ENCODE peak calls at places on chromosomes 6 and 20, in eight cellular contexts. F is sigmoid colon, W is vagina, Q is SK-N-SH, D is H1, H is upper lobe of left lung, X is GM23338, P is suprapubic skin. C is an unnamed sample.

GRCh38 chr6:147003186-147003585 is 201.0 kb upstream of the STXBP5 start:
- DNase-seq in F (no peak), W (no peak), Q (no peak), D (no peak), H (no peak), X (no peak), P (no peak), C (no peak)

GRCh38 chr6:66897576-66897975 is 1190.5 kb upstream of the EYS start:
- DNase-seq in F (no peak), W (no peak), Q (no peak), D (no peak), H (no peak), X (peak), P (no peak), C (no peak)

GRCh38 chr20:53874104-53874503 is 196.3 kb downstream of the BCAS1 start:
- DNase-seq in F (no peak), W (no peak), Q (no peak), D (no peak), H (no peak), X (no peak), P (no peak), C (no peak)

GRCh38 chr6:27474672-27475071 is 1.8 kb upstream of the ZNF184 start:
- DNase-seq in F (no peak), W (no peak), Q (no peak), D (no peak), H (no peak), X (peak), P (no peak), C (no peak)

GRCh38 chr6:85364354-85364753 is 85.5 kb upstream of the NT5E start:
- DNase-seq in F (no peak), W (no peak), Q (no peak), D (no peak), H (no peak), X (no peak), P (no peak), C (no peak)

GRCh38 chr6:93678841-93679454 is 259.6 kb upstream of the EPHA7 start:
- DNase-seq in F (no peak), W (no peak), Q (no peak), D (no peak), H (no peak), X (no peak), P (no peak), C (no peak)

GRCh38 chr6:125746731-125747588 is 2.5 kb upstream of the HEY2 start:
- DNase-seq in F (peak), W (no peak), Q (no peak), D (peak), H (peak), X (peak), P (no peak), C (no peak)

GRCh38 chr6:43970913-43971775 is 156.1 kb downstream of the MRPL14 start:
- DNase-seq in F (peak), W (no peak), Q (no peak), D (no peak), H (peak), X (no peak), P (peak), C (no peak)

GRCh38 chr6:167856999-167857660 is 30.4 kb downstream of the AFDN start:
- DNase-seq in F (no peak), W (no peak), Q (no peak), D (no peak), H (no peak), X (peak), P (no peak), C (no peak)

GRCh38 chr6:13238640-13239216 is 89.6 kb downstream of the TBC1D7 start:
- DNase-seq in F (no peak), W (no peak), Q (no peak), D (no peak), H (no peak), X (no peak), P (no peak), C (no peak)

GRCh38 chr6:111482959-111483735 is at the start of gene REV3L:
- DNase-seq in F (peak), W (peak), Q (peak), D (peak), H (peak), X (peak), P (peak), C (peak)

GRCh38 chr6:13923527-13924145 is 1.1 kb upstream of the RNF182 start:
- DNase-seq in F (no peak), W (no peak), Q (no peak), D (no peak), H (no peak), X (no peak), P (no peak), C (no peak)

GRCh38 chr6:53984163-53984562 is 127.1 kb upstream of the MLIP start:
- DNase-seq in F (no peak), W (no peak), Q (no peak), D (no peak), H (no peak), X (no peak), P (no peak), C (no peak)

GRCh38 chr6:149563203-149563927 is 2.8 kb upstream of the GINM1 start:
- DNase-seq in F (no peak), W (no peak), Q (no peak), D (no peak), H (no peak), X (no peak), P (no peak), C (no peak)

GRCh38 chr6:107221519-107221918 is 106.2 kb upstream of the BEND3 start:
- DNase-seq in F (no peak), W (no peak), Q (no peak), D (no peak), H (no peak), X (no peak), P (no peak), C (no peak)

GRCh38 chr6:75802366-75802765 is 53.3 kb downstream of the MYO6 start:
- DNase-seq in F (no peak), W (no peak), Q (no peak), D (no peak), H (peak), X (no peak), P (no peak), C (no peak)

GRCh38 chr6:7761047-7761446 is 35.1 kb downstream of the BMP6 start:
- DNase-seq in F (no peak), W (no peak), Q (no peak), D (no peak), H (no peak), X (no peak), P (no peak), C (no peak)

GRCh38 chr6:138757131-138757530 is 16.4 kb upstream of the CCDC28A start:
- DNase-seq in F (no peak), W (no peak), Q (no peak), D (no peak), H (no peak), X (no peak), P (no peak), C (no peak)

GRCh38 chr6:83310046-83310445 is 116.9 kb downstream of the RWDD2A start:
- DNase-seq in F (no peak), W (no peak), Q (no peak), D (no peak), H (no peak), X (no peak), P (no peak), C (no peak)

GRCh38 chr6:43729537-43729936 is 40.5 kb upstream of the VEGFA start:
- DNase-seq in F (peak), W (no peak), Q (no peak), D (no peak), H (no peak), X (no peak), P (peak), C (no peak)

GRCh38 chr6:136764522-136764993 is 27.7 kb downstream of the MAP3K5 start:
- DNase-seq in F (no peak), W (no peak), Q (no peak), D (no peak), H (no peak), X (no peak), P (no peak), C (no peak)

GRCh38 chr20:46174469-46175126 is 56.5 kb downstream of the CD40 start:
- DNase-seq in F (peak), W (no peak), Q (peak), D (peak), H (peak), X (peak), P (peak), C (no peak)

GRCh38 chr6:11869656-11870340 is 91.2 kb upstream of the ADTRP start:
- DNase-seq in F (no peak), W (no peak), Q (no peak), D (no peak), H (no peak), X (peak), P (no peak), C (no peak)

GRCh38 chr6:18034798-18035202 is 47.4 kb upstream of the KIF13A start:
- DNase-seq in F (no peak), W (no peak), Q (no peak), D (no peak), H (no peak), X (no peak), P (no peak), C (no peak)

GRCh38 chr6:45619994-45620471 is 242.3 kb upstream of the SUPT3H start:
- DNase-seq in F (no peak), W (peak), Q (no peak), D (no peak), H (no peak), X (no peak), P (no peak), C (no peak)

GRCh38 chr20:43936371-43936770 is 21.7 kb downstream of the TOX2 start:
- DNase-seq in F (no peak), W (no peak), Q (no peak), D (no peak), H (no peak), X (no peak), P (no peak), C (no peak)

GRCh38 chr20:4869290-4870193 is 131.8 kb downstream of the SLC23A2 start:
- DNase-seq in F (no peak), W (no peak), Q (no peak), D (no peak), H (no peak), X (peak), P (no peak), C (no peak)

GRCh38 chr6:164926686-164927085 is 382.7 kb downstream of the C6orf118 start:
- DNase-seq in F (no peak), W (no peak), Q (no peak), D (no peak), H (no peak), X (no peak), P (no peak), C (no peak)

GRCh38 chr20:38747495-38748096 is 664 bp upstream of the ACTR5 start:
- DNase-seq in F (no peak), W (no peak), Q (peak), D (no peak), H (no peak), X (no peak), P (no peak), C (no peak)

GRCh38 chr6:135183532-135184440 is 2.7 kb downstream of the MYB start:
- DNase-seq in F (no peak), W (no peak), Q (peak), D (no peak), H (peak), X (peak), P (no peak), C (no peak)

GRCh38 chr20:25310268-25310920 is 62.5 kb downstream of the PYGB start:
- DNase-seq in F (peak), W (no peak), Q (peak), D (no peak), H (peak), X (peak), P (peak), C (no peak)

GRCh38 chr6:121485359-121485809 is 49.9 kb downstream of the GJA1 start:
- DNase-seq in F (no peak), W (no peak), Q (no peak), D (no peak), H (no peak), X (peak), P (no peak), C (no peak)

GRCh38 chr6:84897874-84898635 is 133.7 kb upstream of the TBX18 start:
- DNase-seq in F (no peak), W (no peak), Q (no peak), D (no peak), H (no peak), X (no peak), P (no peak), C (no peak)

DNA sequence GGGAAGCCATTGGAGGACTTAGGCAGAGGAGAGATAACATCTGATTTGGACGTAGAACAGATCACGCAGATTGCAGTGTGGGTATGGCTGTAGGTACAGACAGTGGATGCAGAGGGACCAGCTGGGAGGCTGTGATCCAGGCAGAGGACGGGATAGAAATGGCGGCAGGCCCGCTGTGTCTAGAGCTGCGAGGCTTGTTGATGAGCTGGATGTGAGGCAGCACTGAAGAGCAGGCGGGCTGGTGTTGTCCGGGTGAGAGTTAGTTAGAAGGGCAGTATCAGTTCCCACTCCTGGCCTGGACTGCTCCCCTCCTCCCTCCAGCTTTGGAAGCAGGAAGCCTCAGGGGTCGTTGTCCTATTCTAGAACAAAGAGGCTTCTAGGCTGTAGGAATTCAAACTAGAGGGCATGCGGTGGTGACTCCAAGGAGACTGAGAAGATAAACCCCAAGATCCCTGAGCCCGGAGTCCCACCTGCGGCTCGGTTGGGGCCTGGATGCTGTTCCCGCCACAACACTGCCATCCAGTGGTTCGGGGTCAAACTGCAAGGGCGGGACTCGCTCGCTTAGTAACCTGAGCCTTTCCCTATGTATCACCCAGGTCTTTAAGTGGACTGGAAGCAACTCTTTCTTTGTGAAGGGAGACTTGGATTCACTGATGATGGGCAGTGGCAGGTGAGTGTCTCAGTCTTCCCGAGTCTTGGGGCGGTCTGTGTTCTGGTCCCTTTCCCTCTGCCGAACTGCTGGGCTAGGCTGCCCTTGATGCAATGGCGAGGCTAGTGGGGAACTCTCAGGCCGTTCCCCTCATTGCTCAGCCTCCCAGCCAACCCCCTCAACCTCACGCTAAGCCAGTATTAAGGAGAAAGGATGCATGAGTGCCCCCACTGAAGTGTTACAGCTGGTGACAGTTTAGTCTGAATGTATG is 11.2 kb downstream of the TLDC2 start:
- DNase-seq in F (peak), W (no peak), Q (peak), D (peak), H (peak), X (peak), P (peak), C (peak)
- TF ChIP-seq POLR2AphosphoS5 in F (no peak), W (no peak), Q (no peak), D (peak), H (no peak), X (peak), P (no peak), C (no peak)

GRCh38 chr6:31945154-31945506 is 765 bp upstream of the CFB start:
- DNase-seq in F (no peak), W (no peak), Q (no peak), D (no peak), H (no peak), X (no peak), P (no peak), C (no peak)
- H3K27ac ChIP-seq in F (peak), W (peak), Q (peak), D (no peak), H (peak), X (no peak), P (peak), C (no peak)

GRCh38 chr20:41245086-41245707 is 72.3 kb downstream of the ZHX3 start:
- DNase-seq in F (peak), W (no peak), Q (no peak), D (peak), H (no peak), X (peak), P (no peak), C (no peak)

GRCh38 chr20:41249781-41250281 is 67.7 kb downstream of the ZHX3 start:
- DNase-seq in F (peak), W (no peak), Q (peak), D (peak), H (no peak), X (peak), P (no peak), C (no peak)

GRCh38 chr20:41248371-41249024 is 69.0 kb downstream of the ZHX3 start:
- DNase-seq in F (no peak), W (no peak), Q (no peak), D (no peak), H (no peak), X (no peak), P (no peak), C (no peak)

GRCh38 chr20:41247523-41248370 is 69.8 kb downstream of the ZHX3 start:
- DNase-seq in F (no peak), W (no peak), Q (no peak), D (no peak), H (no peak), X (no peak), P (no peak), C (no peak)

DNA sequence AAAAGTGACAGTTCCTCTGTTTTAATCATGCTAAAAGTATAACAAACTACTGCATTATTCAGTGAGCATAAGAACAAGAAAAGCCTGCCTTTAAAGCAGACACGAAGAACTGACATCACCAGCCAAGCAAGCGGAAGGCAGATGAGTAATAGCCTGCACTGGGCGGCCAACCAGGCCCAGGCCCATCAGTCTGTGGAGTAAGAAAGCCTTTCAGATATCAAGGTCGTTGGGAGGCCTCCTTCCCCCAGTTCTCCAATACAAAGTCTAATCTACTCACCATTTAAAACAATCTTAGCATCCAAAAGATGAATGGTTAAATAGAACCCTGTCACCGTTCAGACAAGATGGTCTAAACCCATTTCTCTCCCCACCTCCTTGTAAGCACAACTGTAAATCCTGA is 68.2 kb downstream of the ZHX3 start:
- DNase-seq in F (peak), W (no peak), Q (no peak), D (no peak), H (peak), X (no peak), P (peak), C (no peak)
- TF ChIP-seq POLR2AphosphoS5 in F (peak), W (no peak), Q (no peak), D (no peak), H (no peak), X (no peak), P (peak), C (no peak)

GRCh38 chr6:142353690-142354089 is 51.9 kb downstream of the ADGRG6 start:
- DNase-seq in F (no peak), W (no peak), Q (no peak), D (no peak), H (no peak), X (no peak), P (no peak), C (no peak)
- H3K27ac ChIP-seq in F (no peak), W (no peak), Q (peak), D (no peak), H (no peak), X (no peak), P (no peak), C (no peak)

GRCh38 chr6:166330612-166331011 is 11.7 kb downstream of the SFT2D1 start:
- DNase-seq in F (no peak), W (no peak), Q (peak), D (peak), H (no peak), X (peak), P (no peak), C (no peak)
- TF ChIP-seq POLR2AphosphoS5 in F (no peak), W (no peak), Q (no peak), D (peak), H (no peak), X (peak), P (no peak), C (no peak)

GRCh38 chr6:42316981-42317380 is 99.3 kb upstream of the MRPS10 start:
- DNase-seq in F (no peak), W (no peak), Q (no peak), D (no peak), H (no peak), X (no peak), P (no peak), C (no peak)
- H3K27ac ChIP-seq in F (no peak), W (no peak), Q (peak), D (no peak), H (peak), X (no peak), P (no peak), C (no peak)

DNA sequence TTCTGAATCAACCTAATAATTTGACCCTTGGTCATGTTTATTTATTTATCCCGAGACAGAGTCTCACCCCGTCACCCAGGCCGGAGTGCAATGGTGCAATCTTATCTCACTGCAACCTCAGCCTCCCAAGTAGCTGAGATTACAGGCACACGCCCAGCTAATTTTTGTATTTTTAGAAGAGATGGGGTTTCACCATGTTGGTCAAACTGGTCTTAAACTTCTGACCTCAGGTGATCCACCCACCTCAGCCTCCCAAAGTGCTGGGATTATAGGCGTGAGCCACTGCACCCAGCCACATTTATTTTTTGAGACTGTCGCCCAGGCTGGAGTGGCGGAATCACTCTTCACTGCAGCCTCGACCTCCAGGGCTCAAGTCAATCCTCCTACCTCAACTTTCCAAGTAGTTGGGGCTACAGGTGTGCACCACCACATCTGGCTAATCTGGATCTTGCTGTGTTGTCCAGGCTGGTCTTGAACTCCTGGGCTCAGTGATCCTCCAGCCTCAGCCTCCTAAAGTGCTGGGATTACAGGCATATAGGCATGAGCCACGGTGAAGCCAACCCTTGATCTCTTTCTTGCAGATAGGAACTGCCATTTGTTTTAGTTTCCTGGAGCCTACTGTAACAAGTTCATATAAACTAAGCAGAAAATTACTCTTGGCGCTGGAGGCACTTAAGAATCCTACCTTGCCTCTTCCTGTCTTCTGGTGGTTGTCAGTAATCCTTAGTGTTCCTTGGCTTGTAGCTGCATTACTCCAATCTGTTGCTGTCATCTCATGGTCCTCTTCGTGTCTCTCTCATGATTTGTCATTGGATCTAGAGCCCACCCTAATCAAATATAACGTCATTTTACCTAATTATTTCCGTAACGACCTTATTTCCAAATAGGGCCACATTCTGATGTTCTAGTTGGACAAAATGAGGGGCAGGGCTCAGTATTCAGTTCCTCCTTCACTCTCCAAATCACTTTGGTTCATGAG is 2.3 kb downstream of the RPS18 start:
- DNase-seq in F (no peak), W (no peak), Q (no peak), D (no peak), H (no peak), X (no peak), P (no peak), C (no peak)
- TF ChIP-seq POLR2AphosphoS5 in F (no peak), W (no peak), Q (peak), D (peak), H (no peak), X (peak), P (no peak), C (peak)

GRCh38 chr6:143958839-143959399 is 49.1 kb downstream of the PLAGL1 start:
- DNase-seq in F (no peak), W (no peak), Q (no peak), D (peak), H (no peak), X (peak), P (no peak), C (no peak)
- H3K27ac ChIP-seq in F (no peak), W (no peak), Q (no peak), D (no peak), H (no peak), X (peak), P (no peak), C (no peak)

C was measured in SK-N-MC.